ENCODE peak calls at places on chromosomes 12 and 14, in four cellular contexts. One of them, this sample, is unnamed.

GRCh38 chr14:21537088-21537424 is 10.9 kb upstream of the SALL2 start:
- DNase-seq in IMR-90: no peak
- DNase-seq in GM12878: no peak
- DNase-seq in K562: no peak
- DNase-seq in this sample: no peak

GRCh38 chr14:95260537-95261440 is 58.9 kb downstream of the CLMN start:
- DNase-seq in IMR-90: peak; percentile 39
- DNase-seq in GM12878: no peak
- DNase-seq in K562: no peak
- DNase-seq in this sample: no peak

GRCh38 chr14:35222324-35222723 is 69.9 kb upstream of the PSMA6 start:
- DNase-seq in IMR-90: no peak
- DNase-seq in GM12878: no peak
- DNase-seq in K562: no peak
- DNase-seq in this sample: no peak

GRCh38 chr14:75518625-75519024 is 3.6 kb upstream of the BATF start:
- DNase-seq in IMR-90: no peak
- DNase-seq in GM12878: no peak
- DNase-seq in K562: peak; percentile 43
- DNase-seq in this sample: no peak

GRCh38 chr12:132986885-132987225 is 688 bp downstream of the ZNF26 start:
- DNase-seq in IMR-90: peak; percentile 27
- DNase-seq in GM12878: no peak
- DNase-seq in K562: no peak
- DNase-seq in this sample: no peak

GRCh38 chr12:113157218-113157859 is 7.8 kb downstream of the CFAP73 start:
- DNase-seq in IMR-90: no peak
- DNase-seq in GM12878: no peak
- DNase-seq in K562: no peak
- DNase-seq in this sample: no peak

GRCh38 chr14:104687601-104688504 is 1.6 kb upstream of the INF2 start:
- DNase-seq in IMR-90: no peak
- DNase-seq in GM12878: no peak
- DNase-seq in K562: no peak
- DNase-seq in this sample: no peak

GRCh38 chr14:24921903-24922302 is 128.0 kb downstream of the STXBP6 start:
- DNase-seq in IMR-90: peak; percentile 60
- DNase-seq in GM12878: no peak
- DNase-seq in K562: no peak
- DNase-seq in this sample: no peak

GRCh38 chr14:65959563-65960024 is 526.6 kb upstream of the CCDC196 start:
- DNase-seq in IMR-90: no peak
- DNase-seq in GM12878: no peak
- DNase-seq in K562: no peak
- DNase-seq in this sample: no peak

GRCh38 chr12:9925746-9926393 is 6.3 kb downstream of the CLEC2A start:
- DNase-seq in IMR-90: peak; percentile 41
- DNase-seq in GM12878: no peak
- DNase-seq in K562: no peak
- DNase-seq in this sample: peak; percentile 7

GRCh38 chr14:59097681-59098080 is 90.8 kb upstream of the DAAM1 start:
- DNase-seq in IMR-90: peak; percentile 56
- DNase-seq in GM12878: no peak
- DNase-seq in K562: no peak
- DNase-seq in this sample: no peak

GRCh38 chr14:45181806-45182205 is 46.1 kb downstream of the FANCM start:
- DNase-seq in IMR-90: no peak
- DNase-seq in GM12878: no peak
- DNase-seq in K562: no peak
- DNase-seq in this sample: no peak

GRCh38 chr14:95143813-95144620 is 13.3 kb downstream of the DICER1 start:
- DNase-seq in IMR-90: peak; percentile 29
- DNase-seq in GM12878: no peak
- DNase-seq in K562: no peak
- DNase-seq in this sample: no peak

GRCh38 chr12:104172564-104172935 is 34.5 kb upstream of the NFYB start:
- DNase-seq in IMR-90: no peak
- DNase-seq in GM12878: no peak
- DNase-seq in K562: no peak
- DNase-seq in this sample: no peak

GRCh38 chr12:91877461-91878230 is 268.0 kb downstream of the BTG1 start:
- DNase-seq in IMR-90: no peak
- DNase-seq in GM12878: no peak
- DNase-seq in K562: no peak
- DNase-seq in this sample: no peak

GRCh38 chr14:74641581-74641980 is 29.5 kb upstream of the LTBP2 start:
- DNase-seq in IMR-90: no peak
- DNase-seq in GM12878: no peak
- DNase-seq in K562: no peak
- DNase-seq in this sample: no peak

GRCh38 chr12:19643635-19644034 is 204.3 kb downstream of the AEBP2 start:
- DNase-seq in IMR-90: peak; percentile 68
- DNase-seq in GM12878: no peak
- DNase-seq in K562: no peak
- DNase-seq in this sample: peak; percentile 56

GRCh38 chr12:41437578-41437977 is 249.5 kb downstream of the PDZRN4 start:
- DNase-seq in IMR-90: no peak
- DNase-seq in GM12878: no peak
- DNase-seq in K562: no peak
- DNase-seq in this sample: no peak

GRCh38 chr12:26668230-26668629 is 164.8 kb downstream of the ITPR2 start:
- DNase-seq in IMR-90: no peak
- DNase-seq in GM12878: no peak
- DNase-seq in K562: no peak
- DNase-seq in this sample: peak; percentile 11

GRCh38 chr14:71414631-71415403 is 507.6 kb downstream of the PCNX1 start:
- DNase-seq in IMR-90: peak; percentile 71
- DNase-seq in GM12878: no peak
- DNase-seq in K562: no peak
- DNase-seq in this sample: peak; percentile 39

GRCh38 chr14:66315548-66315947 is 170.6 kb upstream of the CCDC196 start:
- DNase-seq in IMR-90: no peak
- DNase-seq in GM12878: no peak
- DNase-seq in K562: no peak
- DNase-seq in this sample: no peak

GRCh38 chr14:50041980-50042379 is 74.4 kb downstream of the VCPKMT start:
- DNase-seq in IMR-90: no peak
- DNase-seq in GM12878: no peak
- DNase-seq in K562: no peak
- DNase-seq in this sample: no peak

GRCh38 chr14:50044040-50044651 is 72.2 kb downstream of the VCPKMT start:
- DNase-seq in IMR-90: no peak
- DNase-seq in GM12878: no peak
- DNase-seq in K562: no peak
- DNase-seq in this sample: no peak

GRCh38 chr14:50045837-50046236 is 70.5 kb downstream of the VCPKMT start:
- DNase-seq in IMR-90: no peak
- DNase-seq in GM12878: no peak
- DNase-seq in K562: no peak
- DNase-seq in this sample: no peak

GRCh38 chr14:50047274-50047676 is 69.1 kb downstream of the VCPKMT start:
- DNase-seq in IMR-90: no peak
- DNase-seq in GM12878: peak; percentile 73
- DNase-seq in K562: no peak
- DNase-seq in this sample: no peak

GRCh38 chr14:50045039-50045711 is 71.2 kb downstream of the VCPKMT start:
- DNase-seq in IMR-90: peak; percentile 88
- DNase-seq in GM12878: peak; percentile 54
- DNase-seq in K562: no peak
- DNase-seq in this sample: peak; percentile 32
- TF ChIP-seq MXI1 in IMR-90: no peak
- TF ChIP-seq MXI1 in GM12878: peak; percentile 13
- TF ChIP-seq MXI1 in K562: no peak
- TF ChIP-seq MXI1 in this sample: no peak

GRCh38 chr12:122079038-122079531 is 529 bp downstream of the MLXIP start:
- DNase-seq in IMR-90: no peak
- DNase-seq in GM12878: no peak
- DNase-seq in K562: no peak
- DNase-seq in this sample: peak; percentile 44
- TF ChIP-seq RCOR1 in IMR-90: no peak
- TF ChIP-seq RCOR1 in GM12878: no peak
- TF ChIP-seq RCOR1 in K562: no peak
- TF ChIP-seq RCOR1 in this sample: no peak

DNA sequence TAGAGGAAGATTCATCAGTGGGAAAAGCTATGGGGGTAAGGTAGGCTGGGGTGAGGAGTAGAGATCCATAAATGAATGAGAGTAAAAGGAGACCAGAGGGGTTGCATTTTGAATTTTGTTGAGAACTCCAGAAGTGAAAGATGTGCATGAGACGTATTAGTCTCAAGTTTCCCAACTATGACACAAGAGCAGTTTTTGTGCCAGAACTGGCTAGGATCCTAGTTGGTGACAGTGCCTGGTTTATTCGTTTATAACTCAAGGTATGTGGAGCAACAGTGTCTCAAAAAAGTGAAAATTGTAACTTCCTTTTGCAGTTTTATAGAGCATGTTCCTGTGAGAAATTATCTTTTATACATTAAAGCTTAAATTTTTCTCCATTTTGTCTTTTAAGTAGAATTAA is 377.0 kb downstream of the NPAS3 start:
- DNase-seq in IMR-90: no peak
- DNase-seq in GM12878: no peak
- DNase-seq in K562: no peak
- DNase-seq in this sample: no peak
- TF ChIP-seq MXI1 in IMR-90: no peak
- TF ChIP-seq MXI1 in GM12878: no peak
- TF ChIP-seq MXI1 in K562: no peak
- TF ChIP-seq MXI1 in this sample: no peak

GRCh38 chr12:121299662-121300061 is 3.2 kb upstream of the CAMKK2 start:
- DNase-seq in IMR-90: no peak
- DNase-seq in GM12878: no peak
- DNase-seq in K562: no peak
- DNase-seq in this sample: no peak

GRCh38 chr12:121301876-121302275 is 5.4 kb upstream of the CAMKK2 start:
- DNase-seq in IMR-90: no peak
- DNase-seq in GM12878: no peak
- DNase-seq in K562: no peak
- DNase-seq in this sample: no peak

GRCh38 chr12:121296618-121297476 is at the start of gene CAMKK2:
- DNase-seq in IMR-90: peak; percentile 70
- DNase-seq in GM12878: no peak
- DNase-seq in K562: peak; percentile 95
- DNase-seq in this sample: peak; percentile 98

GRCh38 chr12:121304306-121304705 is 7.8 kb upstream of the CAMKK2 start:
- DNase-seq in IMR-90: no peak
- DNase-seq in GM12878: no peak
- DNase-seq in K562: no peak
- DNase-seq in this sample: no peak

DNA sequence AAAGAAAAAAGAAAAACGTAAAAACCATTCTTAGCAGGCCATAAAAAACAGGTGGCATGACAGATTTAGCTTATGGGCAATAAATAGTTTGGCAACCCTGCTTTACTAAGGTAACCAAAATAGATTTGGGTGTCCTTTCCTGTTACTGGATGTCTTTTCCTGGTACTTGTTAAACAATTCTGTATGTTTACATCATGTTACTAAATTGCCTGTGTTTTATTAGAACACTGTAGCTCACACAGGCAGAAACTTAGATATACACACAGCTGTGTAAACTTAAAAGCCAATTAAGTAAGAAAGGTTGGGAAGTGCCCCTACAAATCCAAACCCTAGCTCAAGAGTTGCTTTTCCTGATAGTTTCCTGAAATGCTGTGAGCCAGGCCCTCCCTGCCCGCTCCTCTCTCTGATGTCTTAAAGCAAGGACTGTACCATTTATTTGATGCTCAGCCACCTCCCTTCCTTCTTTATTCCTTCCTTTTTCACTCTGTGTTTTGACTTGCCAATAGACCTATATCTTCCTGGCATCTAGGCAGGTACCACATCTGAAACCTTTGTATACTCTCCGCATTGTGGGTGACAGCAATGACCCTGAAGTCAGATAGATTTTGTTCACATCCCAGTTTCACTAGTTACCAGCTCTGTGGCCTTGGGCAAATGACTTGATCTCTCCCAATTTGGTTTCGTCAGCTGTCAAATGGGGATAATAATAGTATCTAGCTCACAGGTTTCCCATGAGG is 3.7 kb upstream of the CAMKK2 start:
- DNase-seq in IMR-90: no peak
- DNase-seq in GM12878: no peak
- DNase-seq in K562: no peak
- DNase-seq in this sample: no peak
- TF ChIP-seq RCOR1 in IMR-90: no peak
- TF ChIP-seq RCOR1 in GM12878: no peak
- TF ChIP-seq RCOR1 in K562: no peak
- TF ChIP-seq RCOR1 in this sample: no peak

DNA sequence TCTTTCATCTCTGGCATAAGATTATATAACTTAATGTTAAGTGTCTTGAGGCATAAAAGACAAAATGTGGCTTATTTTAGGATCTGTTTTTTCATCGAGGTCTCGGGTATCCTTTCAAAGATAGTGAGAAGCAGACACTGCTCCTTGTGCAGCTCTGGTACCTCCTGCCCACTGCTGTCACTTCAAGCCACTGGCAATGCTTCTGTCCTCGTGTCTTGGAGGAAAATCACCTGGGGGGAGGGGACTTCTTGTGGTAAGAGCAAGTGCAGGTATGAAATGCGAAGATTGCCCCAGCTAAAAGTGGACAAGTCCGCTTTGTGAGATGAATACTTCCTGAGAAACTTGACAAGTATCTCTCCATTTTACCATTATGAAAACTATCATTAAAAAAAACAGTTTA is 37.8 kb upstream of the DYNC1H1 start:
- DNase-seq in IMR-90: no peak
- DNase-seq in GM12878: no peak
- DNase-seq in K562: no peak
- DNase-seq in this sample: no peak
- TF ChIP-seq MXI1 in IMR-90: no peak
- TF ChIP-seq MXI1 in GM12878: no peak
- TF ChIP-seq MXI1 in K562: no peak
- TF ChIP-seq MXI1 in this sample: no peak

GRCh38 chr12:48197967-48198618 is 5.0 kb downstream of the OR10AD1 start:
- DNase-seq in IMR-90: peak; percentile 87
- DNase-seq in GM12878: peak; percentile 80
- DNase-seq in K562: peak; percentile 96
- DNase-seq in this sample: peak; percentile 91

GRCh38 chr12:48199784-48200198 is 3.3 kb downstream of the OR10AD1 start:
- DNase-seq in IMR-90: peak; percentile 68
- DNase-seq in GM12878: no peak
- DNase-seq in K562: no peak
- DNase-seq in this sample: no peak

GRCh38 chr12:48198619-48198973 is 4.5 kb downstream of the OR10AD1 start:
- DNase-seq in IMR-90: no peak
- DNase-seq in GM12878: no peak
- DNase-seq in K562: peak; percentile 32
- DNase-seq in this sample: peak; percentile 50

GRCh38 chr12:48198985-48199384 is 4.1 kb downstream of the OR10AD1 start:
- DNase-seq in IMR-90: no peak
- DNase-seq in GM12878: no peak
- DNase-seq in K562: no peak
- DNase-seq in this sample: no peak

GRCh38 chr12:48197549-48197966 is 5.5 kb downstream of the OR10AD1 start:
- DNase-seq in IMR-90: no peak
- DNase-seq in GM12878: peak; percentile 15
- DNase-seq in K562: peak; percentile 28
- DNase-seq in this sample: peak; percentile 41
- TF ChIP-seq RCOR1 in IMR-90: no peak
- TF ChIP-seq RCOR1 in GM12878: no peak
- TF ChIP-seq RCOR1 in K562: no peak
- TF ChIP-seq RCOR1 in this sample: no peak

GRCh38 chr12:93173178-93173957 is 204.4 kb upstream of the NUDT4 start:
- DNase-seq in IMR-90: peak; percentile 75
- DNase-seq in GM12878: no peak
- DNase-seq in K562: no peak
- DNase-seq in this sample: no peak
- TF ChIP-seq MXI1 in IMR-90: no peak
- TF ChIP-seq MXI1 in GM12878: no peak
- TF ChIP-seq MXI1 in K562: no peak
- TF ChIP-seq MXI1 in this sample: no peak